ENCODE peak calls at places on chromosomes 4 and X, in six cellular contexts. J is SJSA1, B is psoas muscle, M is IMR-90, O is thyroid gland, D is lung. N is an unnamed sample. For H3K4me1, the result is how much of the 10 kb centered on the place peaks cover.

GRCh38 chr4:156038772-156039171 is 85.1 kb upstream of the CTSO start:
- DNase-seq in J (no peak), B (peak), M (no peak), O (no peak), D (no peak), N (no peak)

GRCh38 chrX:108397627-108398392 is 40.4 kb downstream of the COL4A6 start:
- DNase-seq in J (no peak), B (no peak), M (peak), O (no peak), D (no peak), N (no peak)

GRCh38 chr4:6575503-6576240 is 683 bp downstream of the MAN2B2 start:
- DNase-seq in J (no peak), B (no peak), M (no peak), O (peak), D (no peak), N (no peak)

GRCh38 chr4:103137446-103137827 is 37.8 kb upstream of the BDH2 start:
- DNase-seq in J (no peak), B (no peak), M (peak), O (no peak), D (no peak), N (no peak)

GRCh38 chr4:128573781-128574508 is 235.6 kb upstream of the JADE1 start:
- DNase-seq in J (peak), B (no peak), M (peak), O (peak), D (no peak), N (no peak)

GRCh38 chr4:73450398-73451004 is 14.5 kb downstream of the AFP start:
- DNase-seq in J (peak), B (peak), M (peak), O (peak), D (no peak), N (no peak)

GRCh38 chr4:189502841-189503240 is 437.8 kb upstream of the FRG1 start:
- DNase-seq in J (no peak), B (no peak), M (no peak), O (no peak), D (no peak), N (no peak)

GRCh38 chr4:61549356-61549755 is 349.2 kb downstream of the ADGRL3 start:
- DNase-seq in J (no peak), B (no peak), M (no peak), O (no peak), D (no peak), N (no peak)

GRCh38 chrX:42678133-42678532 is 99.8 kb downstream of the PPP1R2C start:
- DNase-seq in J (no peak), B (no peak), M (no peak), O (no peak), D (no peak), N (no peak)

GRCh38 chr4:120723105-120723504 is 199.4 kb downstream of the PRDM5 start:
- DNase-seq in J (no peak), B (no peak), M (no peak), O (no peak), D (no peak), N (no peak)

GRCh38 chr4:23001478-23001877 is 308.7 kb downstream of the GBA3 start:
- DNase-seq in J (no peak), B (no peak), M (no peak), O (no peak), D (no peak), N (no peak)

GRCh38 chr4:83075696-83076095 is 38.8 kb downstream of the PLAC8 start:
- DNase-seq in J (no peak), B (no peak), M (peak), O (no peak), D (no peak), N (no peak)

GRCh38 chrX:110081740-110082139 is 78.8 kb downstream of the TMEM164 start:
- DNase-seq in J (no peak), B (peak), M (peak), O (no peak), D (no peak), N (no peak)

GRCh38 chr4:19030048-19030447 is 1008.5 kb upstream of the LCORL start:
- DNase-seq in J (no peak), B (no peak), M (peak), O (peak), D (peak), N (no peak)

GRCh38 chr4:18113710-18114331 is 92.3 kb upstream of the LCORL start:
- DNase-seq in J (no peak), B (no peak), M (no peak), O (no peak), D (no peak), N (no peak)

GRCh38 chr4:113582737-113583136 is 178.8 kb downstream of the CAMK2D start:
- DNase-seq in J (no peak), B (no peak), M (no peak), O (no peak), D (no peak), N (no peak)

GRCh38 chrX:154750301-154751120 is at the start of gene GAB3:
- DNase-seq in J (peak), B (peak), M (peak), O (peak), D (no peak), N (peak)

GRCh38 chr4:137106733-137107132 is 425.6 kb downstream of the PCDH18 start:
- DNase-seq in J (no peak), B (no peak), M (no peak), O (no peak), D (no peak), N (no peak)

GRCh38 chrX:37846934-37847732 is at the start of gene DYNLT3:
- DNase-seq in J (peak), B (peak), M (peak), O (peak), D (peak), N (peak)

GRCh38 chr4:179076865-179077264 is 1634.6 kb upstream of the AGA start:
- DNase-seq in J (no peak), B (no peak), M (no peak), O (no peak), D (no peak), N (no peak)

GRCh38 chr4:78439328-78439727 is 112.2 kb upstream of the ANXA3 start:
- DNase-seq in J (no peak), B (no peak), M (no peak), O (no peak), D (no peak), N (no peak)

GRCh38 chr4:7867701-7868429 is 71.8 kb downstream of the AFAP1 start:
- DNase-seq in J (peak), B (no peak), M (peak), O (no peak), D (no peak), N (no peak)

GRCh38 chr4:146333187-146333894 is 119.0 kb downstream of the REELD1 start:
- DNase-seq in J (peak), B (no peak), M (peak), O (no peak), D (no peak), N (no peak)

GRCh38 chr4:122901621-122902020 is 20.8 kb downstream of the NUDT6 start:
- DNase-seq in J (no peak), B (no peak), M (peak), O (no peak), D (no peak), N (no peak)

GRCh38 chr4:173177232-173177631 is 8.6 kb downstream of the GALNT7 start:
- DNase-seq in J (no peak), B (no peak), M (no peak), O (no peak), D (no peak), N (no peak)
- H3K4me1 ChIP-seq in J (under half), B (under half), M (under half), O (under half), D (under half), N (under half)

GRCh38 chr4:37988670-37989069 is 28.5 kb downstream of the PTTG2 start:
- DNase-seq in J (no peak), B (no peak), M (peak), O (peak), D (no peak), N (no peak)
- H3K4me1 ChIP-seq in J (under half), B (under half), M (under half), O (half or more), D (under half), N (under half)

DNA sequence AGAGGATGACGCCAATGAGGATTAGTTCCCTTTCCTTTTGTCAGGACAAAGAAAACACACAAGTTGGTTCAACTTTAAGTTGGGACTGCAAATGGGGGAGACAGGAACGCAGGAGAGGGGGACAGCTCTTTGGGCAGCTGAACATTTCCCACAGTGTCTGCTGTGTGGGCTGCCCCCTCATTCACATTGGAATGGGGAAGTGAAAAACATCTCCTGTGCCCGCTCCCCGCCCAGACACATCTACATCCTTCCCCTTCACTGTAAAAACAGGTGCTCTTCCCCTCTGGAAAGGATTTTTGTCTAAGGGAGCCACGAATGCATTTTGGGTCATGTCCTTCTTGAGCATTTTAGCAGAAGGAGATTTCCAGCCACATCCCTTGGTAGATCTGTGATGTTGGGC is 44.5 kb upstream of the TBC1D9 start:
- DNase-seq in J (no peak), B (no peak), M (no peak), O (no peak), D (no peak), N (no peak)
- H3K4me1 ChIP-seq in J (under half), B (under half), M (under half), O (under half), D (under half), N (under half)

DNA sequence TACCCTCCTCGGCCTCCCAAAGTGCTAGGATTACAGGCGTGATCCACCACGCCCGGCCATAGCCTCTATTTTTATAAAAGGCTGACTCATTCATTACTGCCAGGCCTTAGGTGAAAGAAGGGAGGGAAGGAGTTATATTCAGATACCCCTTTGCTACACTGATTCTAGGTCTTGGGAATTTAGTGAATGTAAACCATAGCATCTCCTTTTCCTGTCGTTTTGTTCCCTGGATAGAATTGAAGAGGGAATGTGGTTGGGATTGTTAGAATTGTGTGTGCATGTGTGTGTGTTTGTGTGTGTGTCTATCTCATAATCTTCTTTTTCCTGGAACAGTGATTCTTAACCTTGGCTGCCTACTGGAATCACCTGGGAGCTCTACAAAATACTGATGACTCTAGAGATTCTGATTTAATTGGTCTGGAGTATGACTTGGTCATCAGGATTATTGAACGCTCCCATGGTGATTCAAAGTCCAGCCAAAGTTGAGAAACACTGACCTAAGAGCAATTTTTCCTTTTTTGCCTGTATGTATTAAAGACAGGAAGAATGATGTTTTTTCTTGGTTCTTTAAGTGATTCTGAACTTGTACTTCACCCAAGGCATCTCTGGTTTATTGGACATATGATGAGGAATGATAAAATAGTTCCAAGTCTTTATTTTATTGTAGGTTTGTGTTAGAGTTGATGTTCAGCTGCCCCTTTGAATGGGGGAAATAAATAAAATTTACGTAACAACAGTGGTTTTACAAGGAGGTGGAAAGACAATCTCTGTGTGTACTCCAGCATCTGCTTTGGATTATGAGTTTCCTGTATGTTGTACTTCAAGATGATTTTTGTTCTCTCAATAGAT is 37.0 kb downstream of the NAP1L5 start:
- DNase-seq in J (peak), B (no peak), M (peak), O (no peak), D (no peak), N (no peak)
- H3K4me1 ChIP-seq in J (under half), B (under half), M (under half), O (under half), D (under half), N (under half)

N was measured in naive thymus-derived CD4-positive, alpha-beta T cell.